ENCODE peak calls at places on chromosomes 13 and 19, in five cellular contexts. H is activated naive CD8-positive, alpha-beta T cell treated with anti-CD3 and anti-CD28 coated beads, Interleukin-2, amount 50 U/mL, for 24 hours; G is NCI-H1105; M is Caki2; Q is midbrain. L is an unnamed sample.

GRCh38 chr19:23706657-23707056 is 19.6 kb upstream of the ZNF675 start:
- DNase-seq in G (no peak), H (no peak), M (no peak), Q (no peak), L (no peak)

GRCh38 chr13:113647351-113648217 is 10.4 kb downstream of the ATP4B start:
- DNase-seq in Q (peak), H (no peak), G (peak), M (peak), L (no peak)

GRCh38 chr13:67726979-67727378 is 496.8 kb upstream of the PCDH9 start:
- DNase-seq in M (no peak), H (no peak), G (no peak), Q (no peak), L (no peak)

GRCh38 chr13:110298566-110299321 is 8.2 kb downstream of the COL4A1 start:
- DNase-seq in H (peak), G (no peak), Q (no peak), M (no peak), L (no peak)

GRCh38 chr19:32345261-32346207 is at the start of gene ZNF507:
- DNase-seq in H (peak), M (peak), Q (peak), G (peak), L (peak)

GRCh38 chr13:51453959-51454703 is 1.3 kb upstream of the INTS6 start:
- DNase-seq in Q (peak), M (peak), H (peak), G (peak), L (no peak)

GRCh38 chr19:6761053-6761676 is 6.1 kb downstream of the SH2D3A start:
- DNase-seq in H (peak), M (no peak), Q (no peak), G (no peak), L (no peak)

GRCh38 chr19:13441810-13442512 is 64.3 kb downstream of the CACNA1A start:
- DNase-seq in G (no peak), Q (no peak), M (peak), H (peak), L (peak)

GRCh38 chr19:10863107-10863700 is 8.1 kb upstream of the CARM1 start:
- DNase-seq in M (peak), Q (no peak), G (no peak), H (no peak), L (no peak)

GRCh38 chr13:113526466-113527220 is 36.1 kb upstream of the DCUN1D2 start:
- DNase-seq in Q (no peak), M (no peak), H (no peak), G (no peak), L (no peak)

GRCh38 chr13:47598340-47598911 is 402.6 kb downstream of the SUCLA2 start:
- DNase-seq in G (no peak), M (no peak), H (no peak), Q (no peak), L (no peak)

GRCh38 chr19:50899549-50899948 is 11.6 kb downstream of the KLK4 start:
- DNase-seq in Q (no peak), H (no peak), G (no peak), M (no peak), L (no peak)

GRCh38 chr13:75961911-75962310 is 325.8 kb downstream of the LMO7 start:
- DNase-seq in G (no peak), Q (no peak), M (no peak), H (no peak), L (no peak)

GRCh38 chr13:92657565-92657964 is 569.0 kb upstream of the GPC6 start:
- DNase-seq in M (no peak), H (no peak), G (no peak), Q (no peak), L (no peak)

L was measured in naive thymus-derived CD4-positive, alpha-beta T cell.